ENCODE peak calls at places on chromosomes 1 and 21, in ten cellular contexts. One of them, this sample, is unnamed.

GRCh38 chr21:33362044-33362555 is 37.3 kb downstream of the IFNAR1 start:
- DNase-seq in esophagus squamous epithelium: peak; percentile 21
- DNase-seq in activated T-cell treated with anti-CD3 and anti-CD28 coated beads for 1 hour: peak; percentile 37
- DNase-seq in neural progenitor cell: peak; percentile 62
- DNase-seq in HFFc6: no peak
- DNase-seq in ELR: no peak
- DNase-seq in HAP-1: peak; percentile 68
- DNase-seq in AG08395: no peak
- DNase-seq in brain microvascular endothelial cell: no peak
- DNase-seq in Panc1: no peak
- DNase-seq in this sample: no peak

GRCh38 chr1:171150156-171150555 is 34.9 kb upstream of the FMO2 start:
- DNase-seq in esophagus squamous epithelium: no peak
- DNase-seq in activated T-cell treated with anti-CD3 and anti-CD28 coated beads for 1 hour: no peak
- DNase-seq in neural progenitor cell: no peak
- DNase-seq in HFFc6: no peak
- DNase-seq in ELR: no peak
- DNase-seq in HAP-1: no peak
- DNase-seq in AG08395: no peak
- DNase-seq in brain microvascular endothelial cell: no peak
- DNase-seq in Panc1: no peak
- DNase-seq in this sample: no peak

GRCh38 chr1:236289492-236290131 is 7.9 kb upstream of the ERO1B start:
- DNase-seq in esophagus squamous epithelium: no peak
- DNase-seq in activated T-cell treated with anti-CD3 and anti-CD28 coated beads for 1 hour: no peak
- DNase-seq in neural progenitor cell: no peak
- DNase-seq in HFFc6: no peak
- DNase-seq in ELR: no peak
- DNase-seq in HAP-1: no peak
- DNase-seq in AG08395: no peak
- DNase-seq in brain microvascular endothelial cell: no peak
- DNase-seq in Panc1: no peak
- DNase-seq in this sample: no peak

GRCh38 chr1:221810406-221810805 is 68.5 kb upstream of the DUSP10 start:
- DNase-seq in esophagus squamous epithelium: no peak
- DNase-seq in activated T-cell treated with anti-CD3 and anti-CD28 coated beads for 1 hour: no peak
- DNase-seq in neural progenitor cell: no peak
- DNase-seq in HFFc6: peak; percentile 93
- DNase-seq in ELR: peak; percentile 96
- DNase-seq in HAP-1: no peak
- DNase-seq in AG08395: peak; percentile 69
- DNase-seq in brain microvascular endothelial cell: peak; percentile 71
- DNase-seq in Panc1: no peak
- DNase-seq in this sample: no peak

GRCh38 chr21:39221282-39221996 is 38.2 kb upstream of the PSMG1 start:
- DNase-seq in esophagus squamous epithelium: no peak
- DNase-seq in activated T-cell treated with anti-CD3 and anti-CD28 coated beads for 1 hour: no peak
- DNase-seq in neural progenitor cell: no peak
- DNase-seq in HFFc6: no peak
- DNase-seq in ELR: no peak
- DNase-seq in HAP-1: no peak
- DNase-seq in AG08395: no peak
- DNase-seq in brain microvascular endothelial cell: no peak
- DNase-seq in Panc1: no peak
- DNase-seq in this sample: no peak

GRCh38 chr1:58773406-58773840 is 10.4 kb downstream of the JUN start:
- DNase-seq in esophagus squamous epithelium: no peak
- DNase-seq in activated T-cell treated with anti-CD3 and anti-CD28 coated beads for 1 hour: no peak
- DNase-seq in neural progenitor cell: peak; percentile 21
- DNase-seq in HFFc6: no peak
- DNase-seq in ELR: peak; percentile 52
- DNase-seq in HAP-1: no peak
- DNase-seq in AG08395: no peak
- DNase-seq in brain microvascular endothelial cell: peak; percentile 79
- DNase-seq in Panc1: no peak
- DNase-seq in this sample: no peak

GRCh38 chr1:182641561-182641960 is 37.4 kb upstream of the RGS16 start:
- DNase-seq in esophagus squamous epithelium: no peak
- DNase-seq in activated T-cell treated with anti-CD3 and anti-CD28 coated beads for 1 hour: no peak
- DNase-seq in neural progenitor cell: no peak
- DNase-seq in HFFc6: no peak
- DNase-seq in ELR: no peak
- DNase-seq in HAP-1: no peak
- DNase-seq in AG08395: no peak
- DNase-seq in brain microvascular endothelial cell: no peak
- DNase-seq in Panc1: no peak
- DNase-seq in this sample: no peak

GRCh38 chr1:56097713-56098112 is 481.6 kb downstream of the PLPP3 start:
- DNase-seq in esophagus squamous epithelium: no peak
- DNase-seq in activated T-cell treated with anti-CD3 and anti-CD28 coated beads for 1 hour: no peak
- DNase-seq in neural progenitor cell: no peak
- DNase-seq in HFFc6: no peak
- DNase-seq in ELR: no peak
- DNase-seq in HAP-1: no peak
- DNase-seq in AG08395: no peak
- DNase-seq in brain microvascular endothelial cell: no peak
- DNase-seq in Panc1: no peak
- DNase-seq in this sample: peak; percentile 45

GRCh38 chr1:27571439-27572018 is 32.4 kb downstream of the AHDC1 start:
- DNase-seq in esophagus squamous epithelium: no peak
- DNase-seq in activated T-cell treated with anti-CD3 and anti-CD28 coated beads for 1 hour: no peak
- DNase-seq in neural progenitor cell: peak; percentile 67
- DNase-seq in HFFc6: no peak
- DNase-seq in ELR: no peak
- DNase-seq in HAP-1: no peak
- DNase-seq in AG08395: no peak
- DNase-seq in brain microvascular endothelial cell: no peak
- DNase-seq in Panc1: no peak
- DNase-seq in this sample: no peak

GRCh38 chr1:44934786-44935185 is 51.6 kb downstream of the EIF2B3 start:
- DNase-seq in esophagus squamous epithelium: no peak
- DNase-seq in activated T-cell treated with anti-CD3 and anti-CD28 coated beads for 1 hour: no peak
- DNase-seq in neural progenitor cell: no peak
- DNase-seq in HFFc6: no peak
- DNase-seq in ELR: no peak
- DNase-seq in HAP-1: no peak
- DNase-seq in AG08395: no peak
- DNase-seq in brain microvascular endothelial cell: no peak
- DNase-seq in Panc1: no peak
- DNase-seq in this sample: no peak

This sample was measured in NCI-H1694 treated with DMSO at 0.1 percent for 48 hours.